ENCODE peak calls at places on chromosomes 3 and 15, in seven cellular contexts. T is RPMI8226, S is AML-193, L is mesothelial cell of epicardium, E is mammary epithelial cell, B is heart left ventricle, H is sigmoid colon. W is an unnamed sample.

GRCh38 chr3:49712631-49713317 is 6.7 kb downstream of the AMIGO3 start:
- DNase-seq in S (no peak), L (no peak), E (no peak), T (no peak), B (no peak), H (peak), W (no peak)

GRCh38 chr15:51780636-51781035 is 29.2 kb downstream of the TMOD2 start:
- DNase-seq in L (no peak), T (no peak), S (no peak), B (no peak), E (peak), H (no peak), W (no peak)

GRCh38 chr3:2579206-2579605 is 480.5 kb downstream of the CNTN4 start:
- DNase-seq in L (no peak), B (no peak), T (no peak), S (no peak), H (no peak), E (no peak), W (no peak)

GRCh38 chr3:17908399-17909191 is 166.2 kb upstream of the TBC1D5 start:
- DNase-seq in T (no peak), S (no peak), B (no peak), H (no peak), E (no peak), L (no peak), W (no peak)

GRCh38 chr3:62722344-62722743 is 152.9 kb downstream of the CADPS start:
- DNase-seq in S (no peak), H (no peak), B (no peak), E (no peak), T (no peak), L (no peak), W (no peak)

GRCh38 chr15:56099311-56099710 is 105.9 kb upstream of the NEDD4 start:
- DNase-seq in E (no peak), H (no peak), S (no peak), L (no peak), T (no peak), B (no peak), W (no peak)

GRCh38 chr3:169286992-169287391 is 376.5 kb downstream of the MECOM start:
- DNase-seq in T (no peak), L (no peak), S (no peak), B (no peak), H (no peak), E (no peak), W (no peak)

GRCh38 chr3:141795719-141796435 is 32.7 kb downstream of the GRK7 start:
- DNase-seq in S (peak), T (no peak), H (peak), B (peak), L (no peak), E (no peak), W (no peak)

GRCh38 chr15:84828433-84828908 is 11.3 kb downstream of the ALPK3 start:
- DNase-seq in H (peak), S (no peak), T (no peak), B (peak), L (no peak), E (no peak), W (no peak)

GRCh38 chr15:79122391-79122790 is 31.8 kb upstream of the RASGRF1 start:
- DNase-seq in L (no peak), E (no peak), B (no peak), H (no peak), S (no peak), T (no peak), W (no peak)

GRCh38 chr3:105862217-105862616 is 6.6 kb downstream of the CBLB start:
- DNase-seq in S (no peak), L (no peak), E (no peak), B (no peak), H (no peak), T (no peak), W (no peak)

GRCh38 chr3:135997554-135998320 is 32.2 kb downstream of the PPP2R3A start:
- DNase-seq in T (no peak), S (no peak), L (no peak), B (no peak), E (no peak), H (no peak), W (no peak)

GRCh38 chr15:91336691-91337090 is 236.6 kb downstream of the SV2B start:
- DNase-seq in B (no peak), L (no peak), H (no peak), S (no peak), E (no peak), T (no peak), W (no peak)

GRCh38 chr3:188339410-188340295 is 185.7 kb downstream of the LPP start:
- DNase-seq in H (no peak), E (no peak), B (no peak), L (no peak), S (no peak), T (no peak), W (no peak)

GRCh38 chr3:122921791-122922651 is 105.5 kb downstream of the SEMA5B start:
- DNase-seq in B (no peak), L (no peak), H (peak), T (peak), S (no peak), E (no peak), W (no peak)

W was measured in SJSA1.